ENCODE peak calls at places on chromosomes 6 and 20, in eight cellular contexts. I is endothelial cell; C is stimulated activated CD4-positive, alpha-beta T cell treated with anti-CD3 and anti-CD28 coated beads, Interleukin-4, amount 100 ng/mL, for 24 hours; R is fibroblast of lung; P is dorsolateral prefrontal cortex; Z is left cardiac atrium; E is stimulated activated CD8-positive, alpha-beta memory T cell treated with anti-CD3 and anti-CD28 coated beads, Interleukin-4, amount 100 ng/mL, for 1 hour; G is KBM-7. Q is an unnamed sample.

GRCh38 chr6:126696921-126697693 is 357.2 kb downstream of the CENPW start:
- DNase-seq in I (no peak), C (no peak), R (no peak), P (no peak), Z (no peak), E (no peak), G (no peak), Q (no peak)

GRCh38 chr6:43506667-43507471 is 3.3 kb downstream of the LRRC73 start:
- DNase-seq in I (peak; percentile 87), C (peak; percentile 84), R (peak; percentile 55), P (peak; percentile 73), Z (peak; percentile 76), E (peak; percentile 64), G (peak; percentile 93), Q (peak; percentile 61)

GRCh38 chr20:37886851-37887297 is 16.1 kb upstream of the VSTM2L start:
- DNase-seq in I (no peak), C (no peak), R (no peak), P (no peak), Z (peak; percentile 44), E (no peak), G (no peak), Q (no peak)

GRCh38 chr6:34062156-34062555 is 83.7 kb downstream of the GRM4 start:
- DNase-seq in I (no peak), C (no peak), R (no peak), P (no peak), Z (no peak), E (no peak), G (no peak), Q (no peak)

GRCh38 chr6:80250391-80250997 is 144.0 kb downstream of the BCKDHB start:
- DNase-seq in I (no peak), C (no peak), R (peak; percentile 23), P (no peak), Z (no peak), E (no peak), G (peak; percentile 12), Q (no peak)

GRCh38 chr20:42179768-42180167 is 561.6 kb upstream of the CHD6 start:
- DNase-seq in I (no peak), C (no peak), R (no peak), P (no peak), Z (no peak), E (no peak), G (peak; percentile 28), Q (peak; percentile 30)

GRCh38 chr6:14910692-14911547 is 334.9 kb upstream of the JARID2 start:
- DNase-seq in I (no peak), C (no peak), R (no peak), P (no peak), Z (peak; percentile 50), E (no peak), G (peak; percentile 93), Q (peak; percentile 15)

GRCh38 chr6:35602133-35602946 is 86.4 kb downstream of the FKBP5 start:
- DNase-seq in I (no peak), C (no peak), R (peak; percentile 69), P (no peak), Z (no peak), E (no peak), G (no peak), Q (no peak)

GRCh38 chr20:30919514-30920188 is 337.8 kb upstream of the DEFB115 start:
- DNase-seq in I (no peak), C (no peak), R (no peak), P (no peak), Z (no peak), E (no peak), G (no peak), Q (no peak)

GRCh38 chr6:79302341-79302740 is 67.9 kb upstream of the HMGN3 start:
- DNase-seq in I (no peak), C (no peak), R (no peak), P (no peak), Z (no peak), E (no peak), G (no peak), Q (no peak)

GRCh38 chr6:145155873-145156782 is 579.2 kb downstream of the EPM2A start:
- DNase-seq in I (no peak), C (no peak), R (no peak), P (no peak), Z (no peak), E (no peak), G (no peak), Q (no peak)

GRCh38 chr6:126873351-126873750 is 245.1 kb upstream of the RSPO3 start:
- DNase-seq in I (no peak), C (no peak), R (no peak), P (no peak), Z (no peak), E (no peak), G (no peak), Q (no peak)

GRCh38 chr6:121826156-121826810 is 390.8 kb downstream of the GJA1 start:
- DNase-seq in I (no peak), C (no peak), R (peak; percentile 98), P (no peak), Z (no peak), E (no peak), G (no peak), Q (no peak)

GRCh38 chr6:28139860-28140500 is 1.7 kb upstream of the ZKSCAN8 start:
- DNase-seq in I (no peak), C (no peak), R (no peak), P (no peak), Z (no peak), E (no peak), G (no peak), Q (no peak)

GRCh38 chr6:165401092-165401491 is 91.7 kb upstream of the C6orf118 start:
- DNase-seq in I (no peak), C (no peak), R (no peak), P (no peak), Z (no peak), E (no peak), G (no peak), Q (no peak)

GRCh38 chr6:13468839-13469238 is 18.6 kb downstream of the GFOD1 start:
- DNase-seq in I (no peak), C (no peak), R (no peak), P (no peak), Z (no peak), E (no peak), G (no peak), Q (no peak)

GRCh38 chr6:116580198-116580597 is 8.9 kb downstream of the RWDD1 start:
- DNase-seq in I (no peak), C (no peak), R (peak; percentile 77), P (no peak), Z (no peak), E (no peak), G (no peak), Q (no peak)

GRCh38 chr6:133487174-133487573 is 246.0 kb downstream of the EYA4 start:
- DNase-seq in I (no peak), C (no peak), R (no peak), P (no peak), Z (no peak), E (no peak), G (no peak), Q (no peak)

GRCh38 chr6:47134476-47135189 is 92.5 kb upstream of the ADGRF1 start:
- DNase-seq in I (no peak), C (no peak), R (peak; percentile 99), P (no peak), Z (no peak), E (no peak), G (peak; percentile 80), Q (no peak)

GRCh38 chr6:113758725-113759576 is 98.2 kb upstream of the MARCKS start:
- DNase-seq in I (no peak), C (no peak), R (peak; percentile 32), P (no peak), Z (no peak), E (no peak), G (no peak), Q (no peak)

GRCh38 chr20:19786311-19786710 is 28.3 kb downstream of the RIN2 start:
- DNase-seq in I (no peak), C (no peak), R (peak; percentile 98), P (no peak), Z (peak; percentile 67), E (no peak), G (peak; percentile 12), Q (no peak)

GRCh38 chr20:56552911-56553629 is 20.0 kb downstream of the FAM209B start:
- DNase-seq in I (no peak), C (no peak), R (no peak), P (no peak), Z (no peak), E (no peak), G (no peak), Q (no peak)

GRCh38 chr6:26044140-26045045 is 42.8 kb upstream of the HFE start:
- DNase-seq in I (no peak), C (peak; percentile 42), R (peak; percentile 35), P (no peak), Z (peak; percentile 61), E (no peak), G (no peak), Q (no peak)

GRCh38 chr20:44746367-44747165 is 901 bp downstream of the KCNK15 start:
- DNase-seq in I (no peak), C (no peak), R (no peak), P (no peak), Z (no peak), E (no peak), G (no peak), Q (no peak)

GRCh38 chr6:46011241-46012085 is 4.2 kb downstream of the CLIC5 start:
- DNase-seq in I (peak; percentile 9), C (peak; percentile 66), R (no peak), P (no peak), Z (peak; percentile 37), E (peak; percentile 36), G (no peak), Q (no peak)

GRCh38 chr20:37914672-37915433 is 11.9 kb downstream of the VSTM2L start:
- DNase-seq in I (peak; percentile 52), C (no peak), R (no peak), P (no peak), Z (no peak), E (peak; percentile 1), G (peak; percentile 45), Q (no peak)

GRCh38 chr6:93139408-93140081 is 279.8 kb downstream of the EPHA7 start:
- DNase-seq in I (no peak), C (no peak), R (no peak), P (no peak), Z (no peak), E (no peak), G (no peak), Q (no peak)

GRCh38 chr6:122007366-122007765 is 392.1 kb upstream of the HSF2 start:
- DNase-seq in I (no peak), C (no peak), R (peak; percentile 13), P (no peak), Z (no peak), E (no peak), G (no peak), Q (no peak)

GRCh38 chr6:31794866-31795615 is 511 bp downstream of the VARS1 start:
- DNase-seq in I (no peak), C (no peak), R (peak; percentile 52), P (no peak), Z (no peak), E (no peak), G (peak; percentile 75), Q (no peak)

GRCh38 chr6:32666420-32667300 is at the start of gene HLA-DQB1:
- DNase-seq in I (peak; percentile 22), C (peak; percentile 26), R (no peak), P (peak; percentile 41), Z (peak; percentile 23), E (peak; percentile 16), G (peak; percentile 93), Q (no peak)

GRCh38 chr20:58835231-58835630 is 15.5 kb downstream of the GNAS-AS1 start:
- DNase-seq in I (no peak), C (no peak), R (no peak), P (no peak), Z (no peak), E (no peak), G (no peak), Q (no peak)

GRCh38 chr20:62567246-62568044 is 74.9 kb upstream of the SLCO4A1 start:
- DNase-seq in I (no peak), C (no peak), R (no peak), P (no peak), Z (no peak), E (no peak), G (no peak), Q (no peak)

GRCh38 chr6:161355731-161356130 is 81.9 kb upstream of the AGPAT4 start:
- DNase-seq in I (no peak), C (no peak), R (no peak), P (no peak), Z (no peak), E (no peak), G (no peak), Q (no peak)

GRCh38 chr20:373171-373890 is 7.2 kb upstream of the TRIB3 start:
- DNase-seq in I (peak; percentile 29), C (no peak), R (peak; percentile 61), P (no peak), Z (no peak), E (no peak), G (peak; percentile 87), Q (no peak)

Q was measured in amygdala.